ENCODE peak calls at places on chromosome 22, in eight cellular contexts. C is lower lobe of right lung, J is astrocyte, R is kidney epithelial cell, Q is retinal pigment epithelial cell, Y is AG10803, G is uterus, B is epithelial cell of esophagus. X is an unnamed sample.
A peak's percentile ranks its signal among the peaks of the same experiment; 100 is the strongest.

GRCh38 chr22:32603651-32604540 is 129.3 kb downstream of the FBXO7 start:
- DNase-seq in C (no peak), J (no peak), R (no peak), Q (no peak), Y (no peak), G (peak; percentile 89), B (no peak), X (no peak)

GRCh38 chr22:32649515-32650200 is 151.8 kb upstream of the TIMP3 start:
- DNase-seq in C (no peak), J (peak; percentile 90), R (no peak), Q (no peak), Y (peak; percentile 79), G (peak; percentile 76), B (no peak), X (peak; percentile 49)

GRCh38 chr22:22593964-22594656 is 35.0 kb upstream of the PRAME start:
- DNase-seq in C (peak; percentile 57), J (no peak), R (no peak), Q (no peak), Y (peak; percentile 44), G (no peak), B (peak; percentile 41), X (no peak)

GRCh38 chr22:29205598-29206371 is at the start of gene EMID1:
- DNase-seq in C (peak; percentile 59), J (no peak), R (no peak), Q (no peak), Y (no peak), G (peak; percentile 39), B (peak; percentile 26), X (peak; percentile 30)

GRCh38 chr22:38135133-38135706 is 24.7 kb upstream of the BAIAP2L2 start:
- DNase-seq in C (no peak), J (peak; percentile 80), R (peak; percentile 65), Q (peak; percentile 36), Y (peak; percentile 80), G (no peak), B (peak; percentile 95), X (no peak)

GRCh38 chr22:30221121-30221992 is 25.2 kb downstream of the LIF start:
- DNase-seq in C (no peak), J (no peak), R (no peak), Q (no peak), Y (no peak), G (no peak), B (no peak), X (no peak)

GRCh38 chr22:27719535-27720227 is 81.9 kb downstream of the MN1 start:
- DNase-seq in C (no peak), J (no peak), R (no peak), Q (no peak), Y (peak; percentile 67), G (no peak), B (peak; percentile 100), X (no peak)

GRCh38 chr22:27888310-27888709 is 30.7 kb downstream of the PITPNB start:
- DNase-seq in C (no peak), J (no peak), R (no peak), Q (no peak), Y (no peak), G (no peak), B (no peak), X (no peak)

GRCh38 chr22:35266277-35266676 is 9.0 kb downstream of the HMGXB4 start:
- DNase-seq in C (no peak), J (no peak), R (no peak), Q (no peak), Y (no peak), G (no peak), B (no peak), X (no peak)

GRCh38 chr22:27668828-27669797 is 132.4 kb downstream of the MN1 start:
- DNase-seq in C (peak; percentile 52), J (peak; percentile 59), R (no peak), Q (peak; percentile 93), Y (peak; percentile 38), G (peak; percentile 23), B (peak; percentile 68), X (peak; percentile 92)

GRCh38 chr22:31637938-31638618 is 23.9 kb downstream of the PISD start:
- DNase-seq in C (peak; percentile 77), J (no peak), R (no peak), Q (no peak), Y (no peak), G (no peak), B (peak; percentile 41), X (peak; percentile 83)

GRCh38 chr22:32080904-32081303 is 37.8 kb downstream of the SLC5A1 start:
- DNase-seq in C (no peak), J (peak; percentile 27), R (no peak), Q (no peak), Y (peak; percentile 53), G (no peak), B (peak; percentile 82), X (no peak)

GRCh38 chr22:41757507-41757906 is 43.0 kb upstream of the CCDC134 start:
- DNase-seq in C (no peak), J (no peak), R (no peak), Q (no peak), Y (no peak), G (no peak), B (peak; percentile 16), X (peak; percentile 63)

GRCh38 chr22:42645341-42645937 is 3.8 kb downstream of the CYB5R3 start:
- DNase-seq in C (peak; percentile 61), J (no peak), R (no peak), Q (no peak), Y (no peak), G (no peak), B (no peak), X (no peak)

GRCh38 chr22:38984224-38984623 is 2.1 kb downstream of the APOBEC3B start:
- DNase-seq in C (no peak), J (no peak), R (no peak), Q (no peak), Y (no peak), G (no peak), B (no peak), X (no peak)

GRCh38 chr22:48592931-48593330 is 1234.7 kb downstream of the BRD1 start:
- DNase-seq in C (no peak), J (no peak), R (no peak), Q (no peak), Y (no peak), G (no peak), B (no peak), X (no peak)

DNA sequence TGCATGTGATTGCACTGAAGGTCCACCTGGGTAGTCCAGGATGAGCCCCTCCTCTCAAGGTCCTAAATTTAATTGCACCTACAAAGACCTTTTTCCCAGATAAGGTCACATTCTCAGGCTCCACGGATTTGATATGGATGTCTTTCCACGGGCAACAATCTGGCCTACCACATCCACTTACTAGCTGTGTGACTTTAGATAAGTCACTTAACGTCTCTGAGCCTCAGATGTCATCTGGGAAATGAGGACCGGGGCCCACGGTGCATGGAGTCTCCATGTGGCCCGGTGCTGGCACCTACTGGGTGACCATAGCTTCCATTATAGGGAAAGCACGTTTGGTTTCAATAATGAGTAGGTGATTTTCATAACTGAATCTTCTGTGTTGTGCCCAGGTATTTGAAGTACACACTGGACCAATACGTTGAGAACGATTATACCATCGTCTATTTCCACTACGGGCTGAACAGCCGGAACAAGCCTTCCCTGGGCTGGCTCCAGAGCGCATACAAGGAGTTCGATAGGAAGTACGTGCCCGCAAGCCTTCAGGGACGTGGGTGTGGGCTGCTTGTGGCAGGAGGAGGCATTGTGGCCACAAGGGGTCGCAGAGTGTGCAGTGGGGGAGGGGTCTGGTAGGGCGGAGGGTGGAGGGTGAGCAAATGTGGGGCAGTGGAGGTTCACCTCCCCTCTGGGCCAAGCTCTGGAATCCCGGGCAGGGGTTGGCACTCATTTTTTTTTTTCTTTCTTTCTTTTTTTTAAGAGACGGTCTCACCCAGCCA is 55.7 kb downstream of the ARHGAP8 start:
- DNase-seq in C (no peak), J (no peak), R (no peak), Q (no peak), Y (no peak), G (no peak), B (no peak), X (peak; percentile 26)
- TF ChIP-seq CTCF in C (no peak), J (no peak), R (peak; percentile 41), Q (peak; percentile 42), Y (no peak), G (no peak), B (peak; percentile 21), X (no peak)

GRCh38 chr22:37098976-37099577 is 10.4 kb downstream of the TMPRSS6 start:
- DNase-seq in C (no peak), J (no peak), R (no peak), Q (no peak), Y (no peak), G (no peak), B (no peak), X (no peak)
- TF ChIP-seq CTCF in C (no peak), J (no peak), R (no peak), Q (peak; percentile 25), Y (no peak), G (no peak), B (no peak), X (no peak)

GRCh38 chr22:24772493-24773220 is 1.9 kb downstream of the PIWIL3 start:
- DNase-seq in C (no peak), J (peak; percentile 20), R (no peak), Q (no peak), Y (peak; percentile 20), G (no peak), B (peak; percentile 23), X (no peak)
- TF ChIP-seq CTCF in C (no peak), J (peak; percentile 72), R (peak; percentile 76), Q (peak; percentile 67), Y (peak; percentile 49), G (peak; percentile 11), B (peak; percentile 54), X (no peak)

GRCh38 chr22:45456811-45457210 is 43.3 kb downstream of the RIBC2 start:
- DNase-seq in C (no peak), J (no peak), R (no peak), Q (no peak), Y (no peak), G (no peak), B (no peak), X (no peak)

GRCh38 chr22:45460288-45461109 is 42.2 kb upstream of the FBLN1 start:
- DNase-seq in C (no peak), J (no peak), R (no peak), Q (no peak), Y (peak; percentile 93), G (peak; percentile 79), B (no peak), X (no peak)

GRCh38 chr22:45459235-45459634 is 43.4 kb upstream of the FBLN1 start:
- DNase-seq in C (no peak), J (no peak), R (no peak), Q (no peak), Y (no peak), G (no peak), B (no peak), X (no peak)

GRCh38 chr22:45458532-45458931 is 44.2 kb upstream of the FBLN1 start:
- DNase-seq in C (no peak), J (no peak), R (no peak), Q (no peak), Y (no peak), G (no peak), B (no peak), X (no peak)

DNA sequence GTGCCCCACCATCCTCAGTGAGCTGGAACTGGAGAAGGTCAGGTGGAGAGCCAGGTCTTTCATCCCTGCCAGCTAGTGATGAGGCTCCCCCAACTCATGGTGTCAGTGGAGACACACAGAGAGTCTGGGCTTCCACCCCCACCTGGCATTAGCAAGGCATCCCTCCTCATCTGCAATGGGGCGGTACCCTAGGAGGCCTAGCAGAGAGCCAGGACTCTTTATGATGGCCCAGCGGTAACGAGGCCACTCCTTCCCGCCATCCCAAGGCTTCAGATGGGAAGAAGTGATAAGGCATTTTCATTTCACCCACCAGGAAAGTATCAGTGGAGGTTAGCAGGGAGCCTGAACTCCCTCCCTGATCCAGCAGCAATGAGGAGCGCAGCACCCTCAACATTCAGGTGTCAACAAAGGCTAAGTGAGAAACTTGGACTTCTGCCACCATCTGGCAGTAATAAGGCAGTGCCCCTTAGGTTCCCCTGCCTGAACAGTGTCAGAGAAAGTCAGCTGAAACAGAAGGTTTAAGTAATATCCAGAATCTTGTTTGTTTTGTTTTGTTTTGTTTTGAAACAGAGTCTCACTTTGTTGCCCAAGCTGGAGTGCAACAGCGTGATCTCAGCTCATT is 40.5 kb upstream of the FBLN1 start:
- DNase-seq in C (no peak), J (no peak), R (no peak), Q (no peak), Y (no peak), G (no peak), B (no peak), X (no peak)
- TF ChIP-seq CTCF in C (no peak), J (no peak), R (no peak), Q (peak; percentile 18), Y (no peak), G (no peak), B (no peak), X (no peak)